ENCODE peak calls at places on chromosomes 11 and 22, in eight cellular contexts. I is Peyer's patch, F is fibroblast of lung, W is mammary epithelial cell, U is hepatocyte, Z is mesenchymal stem cell, X is tibial nerve, Y is RWPE2. P is an unnamed sample.

GRCh38 chr11:58577441-58578135 is 1.3 kb upstream of the ZFP91 start:
- DNase-seq in I (no peak), F (peak; percentile 74), W (peak; percentile 86), U (peak; percentile 69), Z (peak; percentile 99), X (no peak), Y (no peak), P (peak; percentile 88)

GRCh38 chr22:39408807-39409206 is 9.2 kb downstream of the TAB1 start:
- DNase-seq in I (no peak), F (no peak), W (no peak), U (no peak), Z (no peak), X (no peak), Y (no peak), P (no peak)

GRCh38 chr22:43776081-43776670 is 35.9 kb downstream of the EFCAB6 start:
- DNase-seq in I (no peak), F (no peak), W (peak; percentile 15), U (no peak), Z (no peak), X (no peak), Y (no peak), P (no peak)

GRCh38 chr11:70141490-70142014 is 61.5 kb upstream of the FADD start:
- DNase-seq in I (no peak), F (no peak), W (no peak), U (no peak), Z (no peak), X (no peak), Y (no peak), P (no peak)

GRCh38 chr11:34907934-34908593 is 8.1 kb downstream of the APIP start:
- DNase-seq in I (no peak), F (no peak), W (no peak), U (no peak), Z (peak; percentile 35), X (no peak), Y (no peak), P (peak; percentile 24)

GRCh38 chr11:118129475-118130196 is 23.0 kb downstream of the SCN4B start:
- DNase-seq in I (no peak), F (no peak), W (no peak), U (no peak), Z (no peak), X (no peak), Y (no peak), P (no peak)

GRCh38 chr11:130652671-130653335 is 204.4 kb downstream of the ADAMTS15 start:
- DNase-seq in I (no peak), F (peak; percentile 99), W (no peak), U (peak; percentile 62), Z (peak; percentile 81), X (peak; percentile 83), Y (no peak), P (no peak)

GRCh38 chr11:48064306-48064705 is 83.9 kb downstream of the PTPRJ start:
- DNase-seq in I (no peak), F (peak; percentile 58), W (no peak), U (no peak), Z (peak; percentile 81), X (no peak), Y (no peak), P (peak; percentile 31)

GRCh38 chr11:65436412-65437032 is 13.9 kb downstream of the NEAT1 start:
- DNase-seq in I (no peak), F (no peak), W (no peak), U (no peak), Z (peak; percentile 80), X (no peak), Y (no peak), P (peak; percentile 37)

GRCh38 chr11:67276821-67277230 is 10.6 kb downstream of the GRK2 start:
- DNase-seq in I (peak; percentile 65), F (peak; percentile 53), W (no peak), U (no peak), Z (no peak), X (no peak), Y (no peak), P (peak; percentile 66)

GRCh38 chr22:23110190-23110921 is 31.4 kb downstream of the RSPH14 start:
- DNase-seq in I (no peak), F (no peak), W (no peak), U (no peak), Z (no peak), X (no peak), Y (no peak), P (peak; percentile 39)

GRCh38 chr11:71185411-71185810 is 67.0 kb downstream of the SHANK2 start:
- DNase-seq in I (no peak), F (no peak), W (no peak), U (no peak), Z (no peak), X (no peak), Y (no peak), P (no peak)

GRCh38 chr22:50016308-50016987 is 3.9 kb upstream of the IL17REL start:
- DNase-seq in I (no peak), F (no peak), W (no peak), U (no peak), Z (no peak), X (no peak), Y (peak; percentile 45), P (no peak)

GRCh38 chr22:50016988-50017700 is 4.6 kb upstream of the IL17REL start:
- DNase-seq in I (peak; percentile 20), F (no peak), W (no peak), U (peak; percentile 5), Z (no peak), X (no peak), Y (peak; percentile 51), P (no peak)

GRCh38 chr22:50019316-50019715 is 6.8 kb upstream of the IL17REL start:
- DNase-seq in I (no peak), F (no peak), W (no peak), U (no peak), Z (no peak), X (no peak), Y (no peak), P (no peak)

GRCh38 chr22:50018608-50019291 is 6.2 kb upstream of the IL17REL start:
- DNase-seq in I (no peak), F (no peak), W (no peak), U (no peak), Z (no peak), X (no peak), Y (no peak), P (no peak)

GRCh38 chr22:50017701-50018224 is 5.2 kb upstream of the IL17REL start:
- DNase-seq in I (no peak), F (no peak), W (no peak), U (no peak), Z (no peak), X (no peak), Y (no peak), P (no peak)
- H3K27me3 ChIP-seq in I (peaks cover 4% of the 10 kb centered on the region), F (peaks cover 30% of the 10 kb centered on the region), W (peaks cover 18% of the 10 kb centered on the region), U (peaks cover 20% of the 10 kb centered on the region), Z (peaks cover 76% of the 10 kb centered on the region), X (peaks cover 59% of the 10 kb centered on the region), Y (peaks cover 18% of the 10 kb centered on the region), P (peaks cover 28% of the 10 kb centered on the region)

GRCh38 chr11:72240461-72241289 is 3.3 kb downstream of the PHOX2A start:
- DNase-seq in I (peak; percentile 53), F (peak; percentile 18), W (no peak), U (peak; percentile 14), Z (no peak), X (no peak), Y (no peak), P (no peak)
- H3K4me3 ChIP-seq in I (no peak overlapping the region), F (no peak overlapping the region), W (no peak overlapping the region), U (no peak overlapping the region), Z (no peak overlapping the region), X (peak overlapping the region; percentile 22), Y (no peak overlapping the region), P (no peak overlapping the region)

GRCh38 chr22:47100019-47100418 is 337.6 kb downstream of the TBC1D22A start:
- DNase-seq in I (no peak), F (no peak), W (no peak), U (no peak), Z (no peak), X (no peak), Y (no peak), P (no peak)

GRCh38 chr22:47101321-47101885 is 339.0 kb downstream of the TBC1D22A start:
- DNase-seq in I (no peak), F (no peak), W (no peak), U (peak; percentile 3), Z (no peak), X (no peak), Y (no peak), P (no peak)

GRCh38 chr22:47102081-47102480 is 339.6 kb downstream of the TBC1D22A start:
- DNase-seq in I (no peak), F (no peak), W (no peak), U (peak; percentile 7), Z (no peak), X (no peak), Y (no peak), P (no peak)

GRCh38 chr22:47102648-47103047 is 340.2 kb downstream of the TBC1D22A start:
- DNase-seq in I (no peak), F (no peak), W (no peak), U (peak; percentile 76), Z (peak; percentile 36), X (no peak), Y (no peak), P (no peak)

DNA sequence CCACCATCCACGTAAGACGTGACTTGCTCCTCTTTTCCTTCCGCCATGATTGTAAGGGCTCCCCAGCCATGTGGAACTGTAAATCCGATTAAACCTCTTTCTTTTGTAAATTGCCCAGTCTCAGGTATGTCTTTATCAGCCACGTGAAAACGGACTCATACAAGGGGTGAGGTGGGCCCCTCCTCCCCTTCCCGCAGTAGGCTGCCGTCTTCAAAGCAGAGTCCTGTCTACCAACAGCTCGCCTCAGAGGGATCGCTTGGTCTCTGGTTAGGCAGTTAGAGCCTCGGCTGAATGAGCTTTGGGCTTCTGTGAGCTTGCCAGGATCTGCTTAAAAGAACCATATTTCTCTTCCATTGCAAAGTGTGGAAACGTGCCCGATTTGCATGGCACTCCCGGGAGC is 338.2 kb downstream of the TBC1D22A start:
- DNase-seq in I (no peak), F (no peak), W (no peak), U (peak; percentile 3), Z (no peak), X (no peak), Y (no peak), P (no peak)
- H3K27me3 ChIP-seq in I (no peaks in the 10 kb centered on the region), F (no peaks in the 10 kb centered on the region), W (no peaks in the 10 kb centered on the region), U (no peaks in the 10 kb centered on the region), Z (no peaks in the 10 kb centered on the region), X (no peaks in the 10 kb centered on the region), Y (no peaks in the 10 kb centered on the region), P (no peaks in the 10 kb centered on the region)

DNA sequence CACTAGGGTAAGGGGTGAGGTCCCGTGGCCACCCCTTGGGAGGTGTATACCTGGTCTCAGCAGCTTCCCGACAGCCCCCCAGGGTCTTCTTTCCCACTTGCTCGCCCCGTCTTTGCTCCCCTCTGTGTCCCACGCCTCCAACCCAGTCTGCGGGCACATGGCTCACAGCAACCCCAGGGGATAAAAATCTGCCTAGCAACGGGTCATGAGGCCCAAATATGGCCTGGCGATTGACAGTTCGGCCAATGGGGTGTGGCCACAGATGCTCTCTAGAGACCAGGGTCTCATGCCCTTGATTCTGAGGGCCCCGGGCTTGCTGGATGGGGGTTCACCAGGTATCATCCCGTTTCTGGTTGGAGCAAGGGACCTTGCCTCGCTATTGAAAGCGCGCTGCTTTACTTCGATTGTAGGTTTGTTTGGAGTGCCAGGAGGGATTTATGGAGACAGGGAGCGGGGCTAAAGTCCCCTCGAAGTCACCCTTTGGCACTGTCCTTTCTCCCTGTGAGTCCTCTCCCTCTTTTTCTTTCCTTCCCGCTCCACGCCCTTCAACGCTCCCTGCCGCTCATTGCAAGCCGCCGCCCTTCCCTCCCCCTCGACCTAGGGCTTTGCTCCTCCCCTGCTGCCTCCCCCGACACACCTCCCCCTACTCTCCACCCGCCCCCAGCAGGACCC is 41.4 kb downstream of the AHNAK start:
- DNase-seq in I (peak; percentile 88), F (no peak), W (no peak), U (peak; percentile 64), Z (no peak), X (no peak), Y (no peak), P (no peak)
- H3K4me3 ChIP-seq in I (no peak overlapping the region), F (no peak overlapping the region), W (no peak overlapping the region), U (no peak overlapping the region), Z (peak overlapping the region; percentile 10), X (peak overlapping the region; percentile 22), Y (no peak overlapping the region), P (no peak overlapping the region)

P was measured in endothelial cell of umbilical vein.